ENCODE peak calls at places on chromosomes 1 and 21, in eight cellular contexts. H is activated T-cell treated with anti-CD3 and anti-CD28 coated beads for 1 hour; K is mucosa of gallbladder; P is EL; Q is GM06990; Z is NCI-H774; D is stimulated activated effector memory CD8-positive, alpha-beta T cell treated with anti-CD3 and anti-CD28 coated beads, Interleukin-12 subunit alpha, Interleukin-12 subunit beta, amount 100 ng/mL, for 72 hours; Y is NCI-H1092. O is an unnamed sample.

GRCh38 chr1:200082329-200082728 is 54.8 kb downstream of the NR5A2 start:
- DNase-seq in H (no peak), K (no peak), P (peak; percentile 33), Q (no peak), Z (no peak), D (no peak), Y (no peak), O (no peak)

GRCh38 chr1:11041048-11041447 is 6.0 kb downstream of the MASP2 start:
- DNase-seq in H (no peak), K (no peak), P (no peak), Q (no peak), Z (no peak), D (no peak), Y (no peak), O (no peak)

GRCh38 chr1:147214842-147215539 is 10.1 kb downstream of the FMO5 start:
- DNase-seq in H (no peak), K (no peak), P (no peak), Q (no peak), Z (no peak), D (no peak), Y (no peak), O (no peak)

GRCh38 chr1:246476771-246477170 is 30.3 kb downstream of the SMYD3 start:
- DNase-seq in H (no peak), K (no peak), P (no peak), Q (no peak), Z (no peak), D (no peak), Y (no peak), O (no peak)

GRCh38 chr1:39760074-39761008 is 10.8 kb downstream of the OXCT2 start:
- DNase-seq in H (no peak), K (no peak), P (no peak), Q (no peak), Z (no peak), D (no peak), Y (no peak), O (no peak)

GRCh38 chr1:166884040-166884642 is 8.1 kb upstream of the TADA1 start:
- DNase-seq in H (peak; percentile 8), K (peak; percentile 19), P (peak; percentile 11), Q (peak; percentile 27), Z (peak; percentile 41), D (no peak), Y (peak; percentile 20), O (peak; percentile 41)

GRCh38 chr1:89907669-89908293 is 86.9 kb downstream of the LRRC8D start:
- DNase-seq in H (no peak), K (no peak), P (peak; percentile 88), Q (no peak), Z (no peak), D (no peak), Y (no peak), O (no peak)

GRCh38 chr1:194181845-194182244 is 995.4 kb upstream of the B3GALT2 start:
- DNase-seq in H (no peak), K (no peak), P (no peak), Q (no peak), Z (no peak), D (no peak), Y (no peak), O (no peak)

GRCh38 chr1:92326681-92327080 is 27.8 kb downstream of the RPAP2 start:
- DNase-seq in H (no peak), K (no peak), P (no peak), Q (no peak), Z (no peak), D (no peak), Y (no peak), O (no peak)

GRCh38 chr1:110673805-110674336 is 869 bp downstream of the KCNA3 start:
- DNase-seq in H (peak; percentile 17), K (no peak), P (no peak), Q (no peak), Z (no peak), D (peak; percentile 84), Y (no peak), O (no peak)

GRCh38 chr1:12595839-12596821 is 21.9 kb downstream of the DHRS3 start:
- DNase-seq in H (no peak), K (peak; percentile 93), P (peak; percentile 95), Q (no peak), Z (no peak), D (no peak), Y (peak; percentile 41), O (no peak)

GRCh38 chr1:179586107-179586823 is 5.4 kb upstream of the TDRD5 start:
- DNase-seq in H (no peak), K (peak; percentile 51), P (peak; percentile 44), Q (no peak), Z (peak; percentile 62), D (no peak), Y (peak; percentile 74), O (no peak)

GRCh38 chr1:41918450-41919043 is at the start of gene HIVEP3:
- DNase-seq in H (no peak), K (no peak), P (peak; percentile 36), Q (no peak), Z (peak; percentile 79), D (peak; percentile 45), Y (peak; percentile 39), O (no peak)

GRCh38 chr1:2856821-2857290 is 55.4 kb upstream of the TTC34 start:
- DNase-seq in H (no peak), K (no peak), P (no peak), Q (no peak), Z (no peak), D (no peak), Y (no peak), O (no peak)

GRCh38 chr21:35303085-35303484 is 254.0 kb upstream of the RUNX1 start:
- DNase-seq in H (no peak), K (no peak), P (peak; percentile 96), Q (no peak), Z (no peak), D (peak; percentile 28), Y (no peak), O (no peak)

GRCh38 chr1:117612517-117613248 is 6.8 kb downstream of the TENT5C start:
- DNase-seq in H (no peak), K (peak; percentile 40), P (peak; percentile 83), Q (no peak), Z (no peak), D (no peak), Y (no peak), O (no peak)